ENCODE peak calls at places on chromosomes 5 and 9, in seven cellular contexts. V is stomach, G is transverse colon, N is GM23248, S is right lobe of liver, C is RWPE1, L is WERI-Rb-1. X is an unnamed sample.

GRCh38 chr5:80255425-80255751 is 460 bp downstream of the SERINC5 start:
- DNase-seq in V (peak; percentile 73), G (peak; percentile 81), N (peak; percentile 87), S (peak; percentile 79), C (peak; percentile 76), L (peak; percentile 44), X (peak; percentile 80)

GRCh38 chr5:68962632-68963484 is 131.0 kb upstream of the SLC30A5 start:
- DNase-seq in V (peak; percentile 69), G (peak; percentile 63), N (peak; percentile 79), S (peak; percentile 64), C (peak; percentile 85), L (peak; percentile 79), X (peak; percentile 71)

GRCh38 chr9:78038620-78039300 is 7.1 kb upstream of the GNAQ start:
- DNase-seq in V (no peak), G (peak; percentile 26), N (peak; percentile 21), S (no peak), C (no peak), L (no peak), X (no peak)

GRCh38 chr5:40937064-40937463 is 27.8 kb downstream of the C7 start:
- DNase-seq in V (no peak), G (no peak), N (no peak), S (no peak), C (no peak), L (no peak), X (no peak)

GRCh38 chr5:68305223-68305865 is 89.8 kb downstream of the PIK3R1 start:
- DNase-seq in V (no peak), G (no peak), N (no peak), S (no peak), C (no peak), L (no peak), X (no peak)

GRCh38 chr5:111461261-111461671 is 51.1 kb downstream of the STARD4 start:
- DNase-seq in V (no peak), G (no peak), N (peak; percentile 70), S (no peak), C (peak; percentile 62), L (peak; percentile 35), X (no peak)

GRCh38 chr9:89138463-89139390 is 39.9 kb downstream of the SHC3 start:
- DNase-seq in V (no peak), G (no peak), N (peak; percentile 75), S (no peak), C (no peak), L (no peak), X (no peak)

GRCh38 chr5:30968971-30969370 is 224.5 kb upstream of the CDH6 start:
- DNase-seq in V (no peak), G (no peak), N (peak; percentile 5), S (no peak), C (no peak), L (no peak), X (no peak)

GRCh38 chr5:113043491-113043931 is 66.9 kb downstream of the DCP2 start:
- DNase-seq in V (no peak), G (no peak), N (peak; percentile 40), S (peak; percentile 65), C (peak; percentile 26), L (no peak), X (no peak)

GRCh38 chr9:128047231-128047630 is 19.9 kb downstream of the NAIF1 start:
- DNase-seq in V (no peak), G (no peak), N (no peak), S (no peak), C (no peak), L (no peak), X (no peak)

GRCh38 chr5:135444881-135445280 is 2.3 kb downstream of the DCANP1 start:
- DNase-seq in V (no peak), G (no peak), N (no peak), S (no peak), C (no peak), L (peak; percentile 2), X (no peak)

GRCh38 chr9:16825364-16825763 is 45.1 kb downstream of the BNC2 start:
- DNase-seq in V (no peak), G (no peak), N (peak; percentile 55), S (no peak), C (no peak), L (no peak), X (no peak)

GRCh38 chr9:16832101-16832500 is 38.4 kb downstream of the BNC2 start:
- DNase-seq in V (no peak), G (no peak), N (no peak), S (no peak), C (no peak), L (no peak), X (no peak)

GRCh38 chr9:16825971-16826370 is 44.5 kb downstream of the BNC2 start:
- DNase-seq in V (no peak), G (peak; percentile 12), N (peak; percentile 76), S (no peak), C (no peak), L (peak; percentile 47), X (no peak)

GRCh38 chr9:16830806-16831205 is 39.7 kb downstream of the BNC2 start:
- DNase-seq in V (no peak), G (no peak), N (peak; percentile 45), S (no peak), C (no peak), L (no peak), X (no peak)

DNA sequence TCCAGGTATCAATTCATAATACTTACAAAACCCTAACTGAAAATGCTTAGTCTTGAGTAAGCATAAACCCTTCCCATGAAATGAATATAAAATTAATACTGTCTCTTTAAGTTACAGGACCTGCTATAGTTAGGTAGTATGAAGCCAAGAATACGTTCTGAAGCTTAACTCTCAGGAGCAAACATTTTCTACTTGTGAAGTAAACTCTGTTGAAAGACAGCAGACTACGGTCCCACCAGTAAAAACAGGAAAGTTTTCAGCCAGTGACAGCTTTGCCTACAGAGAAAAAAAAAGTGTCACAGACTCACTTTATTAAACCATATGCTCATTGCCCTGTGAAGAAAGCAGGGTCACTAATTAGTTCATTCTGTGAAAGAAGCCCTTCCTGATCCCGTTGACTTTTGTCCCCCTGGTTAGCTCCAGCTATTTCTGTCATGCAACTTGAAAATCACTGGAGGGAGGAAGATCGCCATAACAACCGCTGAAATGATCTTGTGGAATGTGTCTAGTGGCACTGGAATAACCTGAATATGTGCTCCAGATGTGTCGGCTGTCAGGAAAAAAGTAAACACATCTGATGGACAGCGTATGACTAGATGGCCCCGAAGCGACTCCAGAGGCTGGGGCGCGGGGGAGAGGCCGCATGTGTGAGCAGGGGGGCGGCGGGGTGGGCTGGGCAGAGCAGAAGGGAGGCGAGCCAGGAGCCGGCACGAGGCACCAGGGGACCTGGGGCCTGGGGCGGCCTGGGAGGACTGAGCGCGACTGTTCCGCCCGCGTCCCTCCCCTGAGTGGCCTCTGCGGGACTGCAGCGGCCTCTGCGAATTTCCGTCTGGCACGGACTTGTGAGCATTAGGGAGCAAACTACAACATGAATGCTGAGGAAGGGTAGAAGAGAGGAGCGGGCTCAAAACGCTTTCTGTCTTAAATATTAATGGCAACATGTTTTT is 41.9 kb downstream of the BNC2 start:
- DNase-seq in V (no peak), G (peak; percentile 18), N (peak; percentile 65), S (no peak), C (no peak), L (no peak), X (peak; percentile 29)
- H3K27ac ChIP-seq in V (no peak overlapping the region), G (peak overlapping the region; percentile 73), N (peak overlapping the region; percentile 71), S (no peak overlapping the region), C (no peak overlapping the region), L (no peak overlapping the region), X (peak overlapping the region; percentile 77)

GRCh38 chr5:14107536-14107935 is 35.6 kb upstream of the TRIO start:
- DNase-seq in V (no peak), G (no peak), N (peak; percentile 28), S (no peak), C (no peak), L (no peak), X (no peak)
- H3K27ac ChIP-seq in V (no peak overlapping the region), G (no peak overlapping the region), N (peak overlapping the region; percentile 98), S (no peak overlapping the region), C (no peak overlapping the region), L (no peak overlapping the region), X (no peak overlapping the region)

DNA sequence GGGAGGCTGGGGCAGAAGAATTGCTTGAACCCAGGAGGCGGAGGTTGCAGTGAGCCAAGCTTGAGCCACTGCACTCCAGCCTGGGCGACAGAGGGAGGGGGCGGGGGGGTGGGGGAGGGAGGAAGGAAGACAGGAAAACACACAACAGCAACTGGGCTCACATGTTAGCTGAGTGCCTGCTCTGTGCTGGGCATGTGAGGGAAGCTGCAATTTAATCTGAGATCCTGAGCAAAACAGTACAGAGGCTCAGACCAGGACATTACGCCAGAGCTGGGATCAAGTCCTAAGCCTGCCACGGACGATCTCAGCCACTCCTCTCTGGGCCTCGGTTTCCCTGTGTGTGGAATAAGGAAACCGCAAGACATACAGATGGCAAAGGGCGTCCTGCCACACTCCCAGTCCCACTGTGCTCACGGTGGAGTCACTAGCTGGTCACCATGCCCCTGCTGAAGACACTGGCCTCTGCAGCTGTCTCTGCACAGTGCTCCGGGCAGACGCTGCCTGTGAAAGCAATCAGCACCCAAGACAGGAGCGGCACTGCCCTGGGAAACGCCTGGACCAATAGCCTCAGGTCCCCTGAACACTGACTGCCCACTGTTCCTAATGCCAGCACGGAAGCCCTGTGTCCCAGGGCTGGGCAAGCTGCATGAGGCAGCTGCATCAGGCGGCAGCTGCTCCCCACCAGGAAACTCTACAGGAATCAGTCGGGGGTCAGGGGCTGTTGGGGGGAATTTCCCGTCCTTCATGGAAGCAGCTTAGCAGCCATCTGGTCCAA is 118.9 kb downstream of the VAV2 start:
- DNase-seq in V (no peak), G (no peak), N (no peak), S (no peak), C (peak; percentile 47), L (no peak), X (no peak)
- H3K27ac ChIP-seq in V (no peak overlapping the region), G (no peak overlapping the region), N (peak overlapping the region; percentile 26), S (no peak overlapping the region), C (peak overlapping the region; percentile 100), L (peak overlapping the region; percentile 87), X (no peak overlapping the region)

GRCh38 chr9:5628183-5628529 is 751 bp upstream of the RIC1 start:
- DNase-seq in V (no peak), G (no peak), N (no peak), S (no peak), C (no peak), L (no peak), X (no peak)

GRCh38 chr9:5631021-5631420 is 2.1 kb downstream of the RIC1 start:
- DNase-seq in V (no peak), G (no peak), N (peak; percentile 9), S (no peak), C (no peak), L (no peak), X (no peak)

GRCh38 chr9:5628530-5629311 is at the start of gene RIC1:
- DNase-seq in V (peak; percentile 91), G (peak; percentile 94), N (peak; percentile 98), S (peak; percentile 94), C (peak; percentile 75), L (peak; percentile 89), X (peak; percentile 89)

GRCh38 chr9:5630038-5630507 is 1.2 kb downstream of the RIC1 start:
- DNase-seq in V (no peak), G (no peak), N (peak; percentile 69), S (no peak), C (no peak), L (no peak), X (no peak)

DNA sequence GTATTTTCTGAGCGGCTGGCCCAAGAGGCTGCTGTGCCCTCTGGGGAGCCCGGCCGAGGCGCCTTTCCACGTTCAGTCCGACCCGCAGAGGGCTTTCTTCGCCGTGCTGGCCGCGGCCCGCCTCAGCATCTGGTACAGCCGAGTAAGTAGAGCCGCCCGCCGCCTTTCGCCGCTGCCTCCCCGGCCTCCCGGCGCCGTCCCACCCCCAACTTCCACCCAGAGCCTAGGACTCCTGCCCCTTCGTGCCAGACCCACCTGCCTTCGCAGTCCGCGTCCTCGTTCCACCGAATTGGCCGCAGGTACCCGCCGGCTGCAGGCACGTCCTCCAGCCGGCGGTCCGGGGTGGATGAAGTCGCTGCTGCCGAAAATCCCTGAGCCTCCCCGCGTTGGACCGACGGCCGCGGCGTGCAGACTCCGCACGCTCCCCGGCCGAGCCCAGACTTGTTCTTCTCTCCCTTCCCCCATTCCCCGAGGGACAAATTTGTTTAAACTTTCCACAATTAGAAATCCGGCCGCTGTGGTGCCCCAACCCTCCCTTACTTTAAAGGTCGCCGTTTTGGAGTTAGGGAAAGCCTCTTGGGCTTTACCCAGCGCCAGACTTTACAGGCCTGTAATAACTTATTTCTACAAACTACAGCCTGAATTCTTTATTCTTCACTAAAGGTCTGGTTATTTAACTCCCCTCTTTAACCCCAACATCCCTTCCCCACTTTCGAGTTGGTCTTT is 568 bp downstream of the RIC1 start:
- DNase-seq in V (peak; percentile 55), G (peak; percentile 53), N (peak; percentile 73), S (peak; percentile 77), C (peak; percentile 18), L (peak; percentile 38), X (peak; percentile 79)
- H3K27ac ChIP-seq in V (peak overlapping the region; percentile 97), G (peak overlapping the region; percentile 100), N (peak overlapping the region; percentile 81), S (peak overlapping the region; percentile 87), C (peak overlapping the region; percentile 96), L (peak overlapping the region; percentile 93), X (peak overlapping the region; percentile 97)